ENCODE peak calls at places on chromosomes 13 and 19, in four cellular contexts. Q is kidney epithelial cell, U is astrocyte of the cerebellum, M is choroid plexus epithelial cell. F is an unnamed sample.

GRCh38 chr19:2270157-2270571 is 11.8 kb downstream of the PEAK3 start:
- DNase-seq in Q (no peak), U (no peak), M (no peak), F (peak)

GRCh38 chr19:46812898-46813569 is 24.6 kb upstream of the SLC1A5 start:
- DNase-seq in M (no peak), U (no peak), Q (no peak), F (no peak)

GRCh38 chr19:4053423-4054324 is 13.0 kb downstream of the ZBTB7A start:
- DNase-seq in M (no peak), Q (no peak), U (no peak), F (no peak)

GRCh38 chr19:32177686-32178085 is 167.7 kb upstream of the ZNF507 start:
- DNase-seq in U (no peak), M (no peak), Q (no peak), F (no peak)

GRCh38 chr13:93341517-93341916 is 114.9 kb downstream of the GPC6 start:
- DNase-seq in Q (no peak), M (no peak), U (no peak), F (no peak)

GRCh38 chr19:21750586-21751128 is 16.7 kb downstream of the ZNF100 start:
- DNase-seq in U (no peak), Q (no peak), M (no peak), F (no peak)

GRCh38 chr19:33358408-33358807 is 15.1 kb upstream of the CEBPG start:
- DNase-seq in M (no peak), Q (no peak), U (no peak), F (no peak)

GRCh38 chr19:41897820-41898219 is 14.8 kb downstream of the ARHGEF1 start:
- DNase-seq in U (no peak), M (no peak), Q (no peak), F (no peak)

GRCh38 chr19:56108447-56109195 is 12.5 kb downstream of the ZNF787 start:
- DNase-seq in M (peak), U (no peak), Q (no peak), F (peak)

GRCh38 chr13:99528547-99528946 is 27.3 kb downstream of the TM9SF2 start:
- DNase-seq in Q (no peak), U (no peak), M (peak), F (no peak)

GRCh38 chr13:94993608-94994007 is 281.3 kb upstream of the SOX21 start:
- DNase-seq in Q (no peak), U (peak), M (no peak), F (no peak)

GRCh38 chr13:41456768-41457588 is at the start of gene RGCC:
- DNase-seq in Q (no peak), U (no peak), M (peak), F (peak)

GRCh38 chr13:111972261-111972780 is 94.6 kb upstream of the SOX1 start:
- DNase-seq in U (no peak), Q (no peak), M (no peak), F (no peak)

GRCh38 chr13:90696656-90697055 is 650.8 kb upstream of the MIR17HG start:
- DNase-seq in U (no peak), Q (no peak), M (peak), F (no peak)

GRCh38 chr13:111561091-111561778 is 240.8 kb downstream of the TEX29 start:
- DNase-seq in Q (no peak), M (no peak), U (no peak), F (no peak)

GRCh38 chr19:50317115-50317514 is 12.1 kb downstream of the KCNC3 start:
- DNase-seq in Q (no peak), U (no peak), M (no peak), F (no peak)

GRCh38 chr13:19984430-19985218 is 26.1 kb downstream of the ZMYM2 start:
- DNase-seq in Q (peak), U (peak), M (peak), F (peak)

GRCh38 chr13:87666826-87667225 is 4.3 kb upstream of the SLITRK5 start:
- DNase-seq in U (no peak), Q (no peak), M (no peak), F (no peak)

GRCh38 chr13:47835470-47836228 is 165.4 kb downstream of the SUCLA2 start:
- DNase-seq in U (no peak), M (no peak), Q (no peak), F (no peak)

GRCh38 chr19:9323557-9323918 is 441 bp upstream of the ZNF559 start:
- DNase-seq in U (no peak), M (peak), Q (peak), F (peak)

GRCh38 chr19:597406-598315 is 8.0 kb downstream of the HCN2 start:
- DNase-seq in U (no peak), Q (no peak), M (no peak), F (no peak)

GRCh38 chr19:18558595-18558994 is 925 bp downstream of the KXD1 start:
- DNase-seq in M (no peak), U (no peak), Q (no peak), F (no peak)

GRCh38 chr19:7928334-7928706 is 2.4 kb upstream of the CTXN1 start:
- DNase-seq in M (no peak), Q (no peak), U (no peak), F (no peak)

GRCh38 chr13:31172001-31172400 is 10.3 kb upstream of the HSPH1 start:
- DNase-seq in U (no peak), Q (no peak), M (peak), F (peak)

GRCh38 chr13:72839831-72840426 is 58.0 kb downstream of the PIBF1 start:
- DNase-seq in M (peak), U (peak), Q (no peak), F (peak)

GRCh38 chr19:57302020-57302465 is 18.2 kb upstream of the ZNF543 start:
- DNase-seq in M (peak), Q (no peak), U (peak), F (peak)

GRCh38 chr13:34776390-34776981 is 165.6 kb upstream of the NBEA start:
- DNase-seq in U (no peak), M (no peak), Q (no peak), F (no peak)

GRCh38 chr19:11286312-11286974 is 9.5 kb upstream of the TSPAN16 start:
- DNase-seq in U (no peak), Q (no peak), M (peak), F (peak)

DNA sequence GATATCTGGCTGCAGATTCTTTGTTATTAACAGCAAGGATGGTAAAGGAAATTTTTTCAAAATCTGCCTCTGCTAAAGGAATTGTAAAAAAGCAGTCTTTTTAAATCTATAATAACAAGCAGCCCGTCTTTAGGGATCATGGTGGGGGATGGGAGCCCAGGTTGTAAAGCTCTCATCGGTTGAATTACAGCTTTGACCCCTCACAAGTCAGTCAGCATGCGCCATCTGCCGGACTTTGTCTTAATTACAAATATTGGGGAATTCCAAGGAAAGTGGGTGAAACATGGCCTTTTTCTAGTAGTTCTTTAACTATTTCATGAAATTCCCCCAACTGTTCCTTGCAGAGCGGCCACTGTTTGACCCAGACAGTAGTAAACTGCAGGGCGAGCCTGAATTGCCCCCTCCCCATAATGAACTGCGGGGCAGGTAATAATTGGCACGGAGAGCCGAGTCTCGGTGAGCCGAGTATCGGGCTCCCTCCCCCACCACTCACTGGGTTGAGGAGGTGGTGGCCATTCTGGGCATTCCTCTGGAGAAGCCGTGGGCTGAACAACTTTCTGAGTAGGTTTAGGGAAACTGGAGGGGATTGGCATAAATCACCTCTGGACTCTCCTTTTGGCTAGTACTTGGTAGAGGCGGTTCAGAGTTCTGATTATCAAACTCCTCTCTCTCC is 11.6 kb downstream of the ZNF578 start:
- DNase-seq in Q (no peak), U (no peak), M (no peak), F (no peak)
- TF ChIP-seq CTCF in Q (no peak), U (no peak), M (peak), F (no peak)

DNA sequence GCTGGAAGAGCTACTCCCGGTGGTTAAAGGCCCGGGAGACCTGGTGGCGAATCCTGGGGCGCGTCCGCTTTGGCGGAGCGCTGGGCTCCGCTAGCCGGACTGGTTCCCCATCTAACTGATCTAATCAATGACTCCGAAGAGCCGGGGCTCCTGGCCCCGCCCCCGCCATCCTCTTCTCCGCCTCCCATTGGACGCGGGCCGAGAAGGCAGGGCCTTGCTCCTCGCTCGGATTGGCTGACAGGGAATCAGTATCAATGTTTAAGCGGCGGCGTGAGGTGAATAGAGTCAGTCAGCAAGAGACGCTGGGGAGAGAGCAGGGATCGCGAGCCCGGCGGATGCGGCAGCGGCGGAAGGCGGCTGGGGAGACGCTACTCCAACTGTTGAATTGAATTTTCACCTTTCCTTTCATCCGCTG is 1.7 kb upstream of the PCDH17 start:
- DNase-seq in U (peak), Q (peak), M (peak), F (peak)
- H3K4me3 ChIP-seq in U (peak), Q (peak), M (peak), F (peak)

GRCh38 chr13:83184819-83185218 is 697.5 kb downstream of the SLITRK1 start:
- DNase-seq in U (no peak), Q (no peak), M (peak), F (peak)
- TF ChIP-seq CTCF in U (no peak), Q (no peak), M (no peak), F (no peak)

DNA sequence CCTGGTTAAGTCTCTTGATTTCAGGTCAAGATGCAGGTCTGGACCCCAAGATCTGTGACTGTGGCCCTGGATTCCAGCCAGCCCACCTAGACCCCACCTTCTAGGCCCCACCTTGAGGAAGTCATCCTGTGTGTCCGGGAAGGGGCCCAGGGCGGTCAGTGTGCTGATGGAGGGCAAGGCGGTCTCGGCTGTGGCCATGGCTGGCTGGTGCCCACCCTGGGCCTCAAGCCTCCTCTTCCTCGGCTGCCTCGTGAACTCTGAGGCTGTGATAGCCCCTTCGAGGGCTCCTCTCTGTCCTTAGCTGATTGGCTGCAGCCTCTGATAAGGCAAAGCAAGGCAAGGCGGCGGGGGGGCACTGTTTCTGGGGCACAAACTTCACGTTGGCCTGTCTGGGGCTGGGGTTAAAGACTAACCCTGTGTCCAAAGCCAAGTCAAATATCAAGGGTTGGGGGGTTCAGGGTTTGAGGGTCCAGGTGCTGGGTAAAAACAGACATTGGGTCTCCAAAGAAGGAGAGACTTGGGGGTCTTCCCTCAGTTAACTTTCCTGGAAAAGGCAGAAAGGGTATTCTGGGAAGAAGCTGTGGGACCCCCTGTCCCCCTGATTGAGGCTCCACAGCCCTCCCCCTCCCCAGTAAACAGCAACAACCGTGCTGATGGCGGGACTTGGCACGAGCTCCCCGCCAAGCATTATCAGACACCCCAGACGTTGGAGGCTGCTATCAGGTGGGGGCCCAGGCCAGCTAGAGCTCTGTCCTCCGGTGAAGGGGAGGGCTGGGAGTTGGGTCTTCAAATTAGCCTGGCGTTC is at the start of gene KLF1:
- DNase-seq in U (no peak), Q (no peak), M (no peak), F (no peak)
- H3K4me3 ChIP-seq in U (no peak), Q (no peak), M (no peak), F (no peak)

DNA sequence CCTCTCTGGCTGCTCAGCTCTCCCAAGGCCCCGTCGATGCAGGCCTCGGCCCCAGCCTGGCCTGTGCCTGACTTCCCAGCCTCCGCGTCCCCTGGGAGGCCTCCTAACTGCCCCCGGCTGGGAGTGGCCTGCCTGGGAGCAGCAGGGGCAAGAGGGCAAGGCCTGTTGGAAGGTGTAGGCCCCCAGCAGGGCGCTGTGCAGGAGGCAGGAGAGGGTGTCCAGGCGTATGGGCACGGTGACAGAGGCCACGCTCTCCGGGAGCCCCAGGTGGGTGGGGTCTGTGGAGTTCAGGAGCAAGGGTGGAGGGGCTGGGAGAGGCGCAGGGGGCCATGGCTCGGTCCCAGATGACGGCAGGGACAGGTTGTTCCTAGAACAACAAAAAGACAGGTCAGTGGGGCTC is 1.2 kb downstream of the C19orf84 start:
- DNase-seq in U (no peak), Q (no peak), M (no peak), F (no peak)
- TF ChIP-seq CTCF in U (no peak), Q (no peak), M (no peak), F (no peak)

GRCh38 chr19:5094768-5095567 is 126.1 kb downstream of the KDM4B start:
- DNase-seq in M (no peak), U (no peak), Q (no peak), F (no peak)
- H3K4me3 ChIP-seq in M (no peak), U (no peak), Q (no peak), F (no peak)

GRCh38 chr13:80361298-80361697 is 20.4 kb upstream of the SPRY2 start:
- DNase-seq in M (no peak), U (no peak), Q (no peak), F (no peak)

GRCh38 chr13:80363890-80364503 is 23.1 kb upstream of the SPRY2 start:
- DNase-seq in U (no peak), Q (no peak), M (peak), F (peak)

GRCh38 chr13:80360298-80360827 is 19.4 kb upstream of the SPRY2 start:
- DNase-seq in M (no peak), Q (no peak), U (no peak), F (no peak)

GRCh38 chr13:80362488-80362887 is 21.6 kb upstream of the SPRY2 start:
- DNase-seq in M (no peak), U (no peak), Q (no peak), F (no peak)

DNA sequence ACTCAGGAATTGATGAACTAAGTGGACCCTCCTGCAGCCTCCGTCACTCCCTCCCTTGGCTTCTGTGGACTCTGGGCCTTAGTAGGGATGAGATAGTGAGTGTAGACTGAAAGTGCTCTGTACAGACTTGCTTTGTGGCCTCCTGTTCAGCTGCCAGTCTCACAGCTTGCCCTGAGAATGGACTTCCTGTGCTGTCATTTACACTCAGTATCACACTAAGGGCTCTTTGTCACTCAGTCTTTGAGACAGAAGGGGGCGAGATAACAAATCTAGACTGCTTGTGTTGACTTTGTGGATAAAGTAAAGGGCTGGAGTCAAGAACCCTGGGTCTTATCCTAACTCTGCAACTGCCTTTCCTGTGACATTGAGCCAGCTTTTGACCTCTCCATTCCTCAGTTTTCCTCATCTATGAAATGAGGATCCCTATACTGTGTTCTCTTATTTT is 21.0 kb upstream of the SPRY2 start:
- DNase-seq in M (no peak), U (no peak), Q (no peak), F (no peak)
- TF ChIP-seq CTCF in M (no peak), U (no peak), Q (no peak), F (no peak)

DNA sequence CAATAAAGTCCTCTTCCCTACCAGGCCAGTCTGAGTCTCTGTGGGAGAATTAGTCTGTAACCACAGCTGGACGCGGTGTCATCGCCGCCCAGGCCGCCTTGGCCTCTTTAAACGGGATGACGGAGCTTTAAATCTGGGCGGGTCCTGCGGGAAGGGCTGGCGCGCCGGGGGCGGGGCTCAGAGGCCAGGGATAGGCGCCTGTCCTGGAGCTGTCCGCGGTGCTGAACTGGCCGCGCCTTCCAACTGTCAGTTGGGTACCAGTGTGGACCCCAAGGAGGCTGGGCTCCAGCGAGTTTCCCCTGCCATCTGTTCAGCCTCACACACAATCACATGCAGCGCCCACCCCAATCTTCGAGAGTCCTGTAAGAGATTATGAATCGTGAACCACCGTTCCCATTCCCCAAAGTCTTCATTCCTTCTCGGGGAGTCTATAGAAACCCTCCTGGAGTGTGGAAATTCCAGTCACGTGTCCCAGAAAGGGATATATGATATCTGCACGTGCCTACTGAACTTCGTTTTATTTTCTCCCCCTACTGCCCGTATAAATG is 11.5 kb downstream of the APLP1 start:
- DNase-seq in U (peak), Q (peak), M (peak), F (peak)
- H3K4me3 ChIP-seq in U (no peak), Q (no peak), M (no peak), F (no peak)

DNA sequence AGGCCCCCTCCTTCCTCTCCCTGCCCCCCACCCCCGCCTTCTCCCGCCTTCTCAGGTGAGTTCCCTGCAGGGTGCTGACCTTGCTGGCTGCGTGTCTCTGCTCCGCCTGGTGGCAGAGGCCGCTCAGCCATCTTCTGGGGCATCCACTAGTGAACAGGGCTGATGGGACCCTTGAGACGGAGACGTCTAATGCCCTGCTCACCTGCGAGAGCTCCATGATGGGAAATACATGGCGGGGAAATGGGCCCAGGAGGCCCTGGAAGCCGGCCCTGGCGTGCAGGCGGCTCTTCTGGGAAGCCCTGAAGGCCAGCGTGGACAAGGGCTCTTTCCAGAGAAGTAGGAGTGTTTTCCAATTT is 15.2 kb upstream of the F7 start:
- DNase-seq in M (no peak), U (no peak), Q (no peak), F (no peak)
- TF ChIP-seq CTCF in M (no peak), U (no peak), Q (no peak), F (no peak)

DNA sequence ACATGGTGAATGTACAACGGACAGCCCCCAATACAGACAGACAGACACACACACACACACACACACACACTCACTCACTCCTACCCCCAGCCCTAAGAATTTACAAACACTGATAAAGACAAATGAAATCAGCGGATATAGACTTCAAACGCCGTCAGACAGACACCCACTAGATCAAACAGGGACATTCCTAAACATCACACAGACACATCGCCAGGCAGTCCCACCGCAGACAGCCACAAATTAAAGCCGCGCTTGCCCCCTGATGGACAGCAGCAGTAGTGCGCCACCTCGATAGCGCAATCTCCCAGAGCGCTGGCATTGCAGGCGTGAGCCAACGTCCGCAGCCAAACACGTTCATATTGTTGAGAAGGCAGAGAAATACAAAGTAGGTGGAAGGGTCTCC is 24.7 kb upstream of the ADGRE1 start:
- DNase-seq in M (peak), U (peak), Q (peak), F (peak)
- H3K4me3 ChIP-seq in M (peak), U (no peak), Q (no peak), F (peak)